ENCODE peak calls at places on chromosome 22, in six cellular contexts. E is left cardiac atrium; R is Peyer's patch; C is NCI-H1105 treated with DMSO at 0.1 percent for 48 hours; N is activated T-helper 9 cell treated with anti-CD3 and anti-CD28 coated beads, Interleukin-2, amount 50 U/mL, for 16 hours; Z is stimulated activated effector memory CD8-positive, alpha-beta T cell treated with anti-CD3 and anti-CD28 coated beads, Interleukin-12 subunit alpha, Interleukin-12 subunit beta, amount 100 ng/mL, for 72 hours. A is an unnamed sample.
A peak's percentile ranks its signal among the peaks of the same experiment; 100 is the strongest.

GRCh38 chr22:25067851-25068421 is 115.4 kb downstream of the KIAA1671 start:
- DNase-seq in E (peak; percentile 30), N (peak; percentile 60), C (no peak), R (peak; percentile 82), Z (peak; percentile 85), A (no peak)

GRCh38 chr22:49325531-49326395 is 501.9 kb downstream of the BRD1 start:
- DNase-seq in E (no peak), N (no peak), Z (peak; percentile 12), C (no peak), R (peak; percentile 31), A (no peak)

GRCh38 chr22:39620924-39621690 is 50.6 kb downstream of the CACNA1I start:
- DNase-seq in E (no peak), Z (no peak), R (no peak), N (no peak), C (no peak), A (no peak)

GRCh38 chr22:47781024-47781423 is 1018.6 kb downstream of the TBC1D22A start:
- DNase-seq in Z (no peak), N (no peak), C (no peak), R (no peak), E (no peak), A (no peak)

GRCh38 chr22:50674606-50675552 is 2.3 kb downstream of the SHANK3 start:
- DNase-seq in R (peak; percentile 63), N (no peak), Z (no peak), E (peak; percentile 26), C (peak; percentile 52), A (peak; percentile 82)

GRCh38 chr22:29030618-29031235 is 30.9 kb downstream of the C22orf31 start:
- DNase-seq in Z (no peak), N (no peak), E (peak; percentile 85), C (peak; percentile 82), R (peak; percentile 75), A (peak; percentile 95)

GRCh38 chr22:31866918-31867317 is 77.4 kb upstream of the YWHAH start:
- DNase-seq in C (no peak), Z (no peak), R (no peak), E (no peak), N (no peak), A (no peak)

GRCh38 chr22:31106001-31106571 is 1.3 kb downstream of the SELENOM start:
- DNase-seq in Z (no peak), C (no peak), N (no peak), E (no peak), R (no peak), A (peak; percentile 40)

GRCh38 chr22:46086577-46087335 is 63.6 kb upstream of the PPARA start:
- DNase-seq in E (peak; percentile 40), C (no peak), N (no peak), Z (no peak), R (no peak), A (no peak)